ENCODE peak calls at places on chromosome 7, in seven cellular contexts. G is lung; I is CD4-positive, alpha-beta memory T cell; E is tibial nerve; K is right lobe of liver; Y is CD4-positive, alpha-beta T cell; D is IMR-90. V is an unnamed sample.
A peak's percentile ranks its signal among the peaks of the same experiment; 100 is the strongest.

GRCh38 chr7:158782638-158783490 is 46.4 kb downstream of the ESYT2 start:
- DNase-seq in G (peak; percentile 45), I (peak; percentile 13), E (peak; percentile 40), K (no peak), Y (no peak), D (peak; percentile 12), V (no peak)

GRCh38 chr7:142438235-142438922 is 180.5 kb upstream of the PRSS58 start:
- DNase-seq in G (no peak), I (peak; percentile 15), E (no peak), K (no peak), Y (no peak), D (peak; percentile 64), V (no peak)

GRCh38 chr7:116075351-116076145 is 45.0 kb upstream of the TFEC start:
- DNase-seq in G (no peak), I (no peak), E (no peak), K (no peak), Y (no peak), D (peak; percentile 7), V (no peak)

GRCh38 chr7:39686261-39686924 is 63.0 kb downstream of the RALA start:
- DNase-seq in G (no peak), I (no peak), E (no peak), K (no peak), Y (no peak), D (peak; percentile 47), V (no peak)

GRCh38 chr7:28654111-28654510 is 241.8 kb downstream of the CREB5 start:
- DNase-seq in G (no peak), I (no peak), E (no peak), K (no peak), Y (no peak), D (no peak), V (no peak)

GRCh38 chr7:4076701-4077294 is 605.3 kb upstream of the FOXK1 start:
- DNase-seq in G (no peak), I (no peak), E (no peak), K (no peak), Y (no peak), D (no peak), V (peak; percentile 54)

GRCh38 chr7:108455833-108456677 is at the start of gene NRCAM:
- DNase-seq in G (no peak), I (no peak), E (no peak), K (no peak), Y (peak; percentile 35), D (no peak), V (peak; percentile 80)

GRCh38 chr7:75817112-75817511 is 3.5 kb upstream of the CCL24 start:
- DNase-seq in G (no peak), I (no peak), E (no peak), K (no peak), Y (no peak), D (no peak), V (no peak)

GRCh38 chr7:157829491-157829890 is 492.7 kb downstream of the DNAJB6 start:
- DNase-seq in G (no peak), I (no peak), E (no peak), K (no peak), Y (no peak), D (no peak), V (peak; percentile 59)

GRCh38 chr7:26515462-26515861 is 223.8 kb downstream of the SNX10 start:
- DNase-seq in G (no peak), I (no peak), E (no peak), K (peak; percentile 66), Y (no peak), D (no peak), V (no peak)

GRCh38 chr7:39688611-39689485 is 65.5 kb downstream of the RALA start:
- DNase-seq in G (no peak), I (no peak), E (no peak), K (no peak), Y (no peak), D (no peak), V (no peak)

GRCh38 chr7:51785171-51785570 is 468.6 kb upstream of the COBL start:
- DNase-seq in G (no peak), I (no peak), E (no peak), K (no peak), Y (no peak), D (no peak), V (no peak)

GRCh38 chr7:97450516-97450915 is 281.4 kb upstream of the TAC1 start:
- DNase-seq in G (no peak), I (no peak), E (no peak), K (no peak), Y (no peak), D (no peak), V (no peak)

GRCh38 chr7:139936760-139937310 is 107.8 kb downstream of the TBXAS1 start:
- DNase-seq in G (no peak), I (no peak), E (no peak), K (no peak), Y (no peak), D (peak; percentile 88), V (no peak)

GRCh38 chr7:119197872-119198527 is 973.5 kb downstream of the ANKRD7 start:
- DNase-seq in G (no peak), I (no peak), E (no peak), K (no peak), Y (no peak), D (peak; percentile 31), V (no peak)

GRCh38 chr7:93981480-93981874 is 22.7 kb downstream of the BET1 start:
- DNase-seq in G (no peak), I (no peak), E (no peak), K (no peak), Y (no peak), D (no peak), V (no peak)

GRCh38 chr7:155663942-155664341 is 19.5 kb downstream of the RBM33 start:
- DNase-seq in G (no peak), I (no peak), E (no peak), K (no peak), Y (no peak), D (no peak), V (no peak)

GRCh38 chr7:42006801-42007394 is 230.1 kb downstream of the GLI3 start:
- DNase-seq in G (no peak), I (no peak), E (no peak), K (no peak), Y (no peak), D (no peak), V (no peak)

GRCh38 chr7:129650056-129650758 is 38.7 kb downstream of the NRF1 start:
- DNase-seq in G (no peak), I (no peak), E (no peak), K (no peak), Y (no peak), D (no peak), V (no peak)

GRCh38 chr7:151204383-151205032 is 5.8 kb downstream of the H2BK1 start:
- DNase-seq in G (no peak), I (no peak), E (no peak), K (no peak), Y (no peak), D (no peak), V (no peak)

DNA sequence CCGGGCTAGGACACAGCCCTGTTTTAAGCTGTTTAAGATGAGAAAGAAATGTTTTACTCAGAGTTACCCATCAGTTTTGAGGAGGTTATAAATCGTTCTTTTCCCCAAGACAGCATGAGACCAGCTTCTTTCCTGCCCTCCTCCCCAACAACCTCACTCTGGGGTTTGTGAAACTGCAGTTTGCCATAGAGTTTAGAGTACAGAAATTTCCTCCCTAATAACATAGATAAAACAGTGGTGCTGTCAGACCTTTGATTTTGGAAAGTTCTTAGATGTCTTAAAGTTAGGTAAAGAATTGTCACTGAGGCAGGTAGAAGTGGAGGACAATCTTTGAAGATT is 165.0 kb downstream of the WNT2 start:
- DNase-seq in G (no peak), I (no peak), E (no peak), K (no peak), Y (no peak), D (no peak), V (no peak)
- H3K27ac ChIP-seq in G (no peak overlapping the region), I (no peak overlapping the region), E (no peak overlapping the region), K (peak overlapping the region; percentile 12), Y (no peak overlapping the region), D (peak overlapping the region; percentile 87), V (no peak overlapping the region)

GRCh38 chr7:105212236-105212635 is 176.5 kb downstream of the SRPK2 start:
- DNase-seq in G (no peak), I (no peak), E (no peak), K (no peak), Y (no peak), D (no peak), V (no peak)

GRCh38 chr7:105209433-105209832 is 179.3 kb downstream of the SRPK2 start:
- DNase-seq in G (no peak), I (no peak), E (no peak), K (no peak), Y (no peak), D (no peak), V (no peak)

GRCh38 chr7:105206985-105207384 is 181.7 kb downstream of the SRPK2 start:
- DNase-seq in G (no peak), I (no peak), E (no peak), K (no peak), Y (no peak), D (no peak), V (no peak)

GRCh38 chr7:105210721-105211205 is 178.0 kb downstream of the SRPK2 start:
- DNase-seq in G (no peak), I (no peak), E (no peak), K (no peak), Y (no peak), D (no peak), V (no peak)

GRCh38 chr7:105209870-105210269 is 178.9 kb downstream of the SRPK2 start:
- DNase-seq in G (no peak), I (peak; percentile 35), E (no peak), K (no peak), Y (no peak), D (peak; percentile 20), V (no peak)
- H3K27ac ChIP-seq in G (no peak overlapping the region), I (no peak overlapping the region), E (no peak overlapping the region), K (no peak overlapping the region), Y (no peak overlapping the region), D (no peak overlapping the region), V (no peak overlapping the region)

DNA sequence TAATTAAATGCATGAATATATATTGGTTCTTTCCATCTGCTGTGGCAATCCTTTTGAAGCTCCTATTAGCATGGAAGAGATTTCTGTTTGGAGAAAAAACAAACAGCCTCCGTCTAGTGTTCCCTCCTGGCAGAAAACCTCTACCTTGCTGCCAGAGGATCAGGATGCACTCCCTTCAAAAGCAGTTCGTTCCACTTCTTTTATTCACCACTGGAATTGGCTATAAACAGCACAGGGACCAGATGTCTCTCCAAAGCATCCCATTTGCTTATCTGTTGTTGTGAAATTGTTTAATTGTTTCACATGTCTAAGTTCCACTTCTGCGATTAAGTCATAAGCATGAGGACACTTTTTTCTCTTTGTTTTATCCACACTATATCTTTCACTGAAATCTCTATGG is 77.9 kb upstream of the PTN start:
- DNase-seq in G (no peak), I (no peak), E (no peak), K (no peak), Y (no peak), D (peak; percentile 79), V (no peak)
- H3K27ac ChIP-seq in G (no peak overlapping the region), I (no peak overlapping the region), E (no peak overlapping the region), K (no peak overlapping the region), Y (no peak overlapping the region), D (no peak overlapping the region), V (no peak overlapping the region)

DNA sequence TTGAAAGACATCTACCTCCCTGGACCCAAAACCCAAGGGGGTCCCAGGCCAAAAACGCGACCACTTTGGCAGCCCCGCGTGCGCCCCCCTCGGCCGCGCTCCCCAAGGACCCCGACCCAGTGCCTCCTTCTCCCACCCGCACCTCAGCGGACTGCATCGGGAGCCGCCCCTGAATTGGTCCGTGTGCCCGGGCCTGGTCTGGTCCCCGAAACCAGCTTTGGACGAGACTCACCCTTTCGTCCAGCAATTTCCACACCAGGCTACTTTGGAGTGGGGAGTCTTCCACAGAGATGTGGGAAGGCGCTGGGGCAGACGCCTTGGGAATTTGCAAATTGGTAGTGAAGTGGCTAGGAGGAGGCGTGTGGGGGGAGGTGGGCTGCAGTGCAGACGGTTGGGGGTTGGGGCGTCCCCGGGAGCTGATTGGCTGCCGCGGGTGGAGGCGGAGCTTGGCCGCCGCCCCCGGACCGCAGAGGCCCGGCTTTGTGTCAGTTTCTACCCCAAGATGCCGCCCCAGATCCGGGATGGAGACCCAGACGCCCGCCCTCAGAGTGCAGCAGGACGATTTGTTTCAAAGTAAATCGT is 16.9 kb downstream of the TCAF1 start:
- DNase-seq in G (no peak), I (no peak), E (no peak), K (peak; percentile 45), Y (no peak), D (peak; percentile 72), V (peak; percentile 75)
- H3K27ac ChIP-seq in G (no peak overlapping the region), I (no peak overlapping the region), E (no peak overlapping the region), K (no peak overlapping the region), Y (no peak overlapping the region), D (peak overlapping the region; percentile 76), V (no peak overlapping the region)

V was measured in spleen.